ENCODE peak calls at places on chromosomes 7 and 10, in six cellular contexts. W is progenitor cell of endocrine pancreas, V is AG09309, F is WTC11, E is dorsolateral prefrontal cortex, D is A549. T is an unnamed sample.

GRCh38 chr7:37284805-37285211 is 163.9 kb downstream of the ELMO1 start:
- DNase-seq in W (peak; percentile 51), V (no peak), F (peak; percentile 80), E (peak; percentile 56), D (peak; percentile 53), T (peak; percentile 47)

GRCh38 chr7:136677456-136678365 is 190.7 kb upstream of the CHRM2 start:
- DNase-seq in W (no peak), V (no peak), F (no peak), E (no peak), D (no peak), T (no peak)

GRCh38 chr7:33503014-33503413 is 373.6 kb downstream of the BBS9 start:
- DNase-seq in W (no peak), V (no peak), F (no peak), E (no peak), D (no peak), T (no peak)

GRCh38 chr7:104767826-104768536 is 246.0 kb upstream of the KMT2E start:
- DNase-seq in W (no peak), V (no peak), F (no peak), E (no peak), D (no peak), T (no peak)

GRCh38 chr10:76401006-76401405 is 969.6 kb downstream of the LRMDA start:
- DNase-seq in W (no peak), V (no peak), F (no peak), E (no peak), D (no peak), T (no peak)

GRCh38 chr7:99260395-99260794 is 12.2 kb upstream of the MYH16 start:
- DNase-seq in W (no peak), V (no peak), F (no peak), E (no peak), D (no peak), T (no peak)

GRCh38 chr7:80359029-80359428 is 152.8 kb downstream of the GNAT3 start:
- DNase-seq in W (no peak), V (no peak), F (no peak), E (no peak), D (no peak), T (no peak)

GRCh38 chr7:5550831-5551230 is 127.2 kb upstream of the TNRC18 start:
- DNase-seq in W (no peak), V (no peak), F (no peak), E (no peak), D (no peak), T (no peak)

GRCh38 chr7:33774762-33775523 is 130.4 kb upstream of the BMPER start:
- DNase-seq in W (no peak), V (peak; percentile 70), F (no peak), E (no peak), D (no peak), T (no peak)

GRCh38 chr7:152180587-152180986 is 155.1 kb downstream of the GALNT11 start:
- DNase-seq in W (no peak), V (no peak), F (no peak), E (no peak), D (no peak), T (no peak)

GRCh38 chr10:45181483-45181882 is 133.9 kb downstream of the OR13A1 start:
- DNase-seq in W (no peak), V (peak; percentile 8), F (no peak), E (no peak), D (no peak), T (no peak)

GRCh38 chr10:34547283-34547682 is 267.8 kb downstream of the PARD3 start:
- DNase-seq in W (no peak), V (no peak), F (no peak), E (no peak), D (no peak), T (no peak)

GRCh38 chr10:78829570-78829969 is 239.2 kb upstream of the ZMIZ1 start:
- DNase-seq in W (no peak), V (no peak), F (no peak), E (no peak), D (no peak), T (no peak)

GRCh38 chr10:8242295-8242872 is 187.9 kb downstream of the GATA3 start:
- DNase-seq in W (no peak), V (no peak), F (no peak), E (no peak), D (no peak), T (no peak)

GRCh38 chr7:93231264-93231663 is 902 bp upstream of the VPS50 start:
- DNase-seq in W (no peak), V (no peak), F (no peak), E (no peak), D (no peak), T (no peak)

GRCh38 chr7:93232673-93233018 is 480 bp downstream of the VPS50 start:
- DNase-seq in W (no peak), V (no peak), F (no peak), E (no peak), D (peak; percentile 9), T (no peak)

GRCh38 chr7:93228302-93228701 is 2.0 kb upstream of the HEPACAM2 start:
- DNase-seq in W (no peak), V (peak; percentile 39), F (no peak), E (no peak), D (peak; percentile 65), T (no peak)

GRCh38 chr7:93226310-93226709 is at the start of gene HEPACAM2:
- DNase-seq in W (no peak), V (no peak), F (no peak), E (no peak), D (no peak), T (no peak)

GRCh38 chr7:93231799-93232672 is at the start of gene VPS50:
- DNase-seq in W (peak; percentile 82), V (peak; percentile 83), F (peak; percentile 91), E (peak; percentile 97), D (peak; percentile 95), T (peak; percentile 91)
- TF ChIP-seq CTCF in W (peak; percentile 17), V (no peak), F (no peak), E (peak; percentile 62), D (no peak), T (no peak)

GRCh38 chr10:60023475-60023874 is 117.1 kb upstream of the CCDC6 start:
- DNase-seq in W (no peak), V (no peak), F (no peak), E (no peak), D (no peak), T (no peak)

GRCh38 chr10:60025279-60025678 is 118.9 kb upstream of the CCDC6 start:
- DNase-seq in W (no peak), V (no peak), F (no peak), E (no peak), D (no peak), T (no peak)

GRCh38 chr10:60024506-60024905 is 118.2 kb upstream of the CCDC6 start:
- DNase-seq in W (no peak), V (no peak), F (no peak), E (no peak), D (no peak), T (no peak)

DNA sequence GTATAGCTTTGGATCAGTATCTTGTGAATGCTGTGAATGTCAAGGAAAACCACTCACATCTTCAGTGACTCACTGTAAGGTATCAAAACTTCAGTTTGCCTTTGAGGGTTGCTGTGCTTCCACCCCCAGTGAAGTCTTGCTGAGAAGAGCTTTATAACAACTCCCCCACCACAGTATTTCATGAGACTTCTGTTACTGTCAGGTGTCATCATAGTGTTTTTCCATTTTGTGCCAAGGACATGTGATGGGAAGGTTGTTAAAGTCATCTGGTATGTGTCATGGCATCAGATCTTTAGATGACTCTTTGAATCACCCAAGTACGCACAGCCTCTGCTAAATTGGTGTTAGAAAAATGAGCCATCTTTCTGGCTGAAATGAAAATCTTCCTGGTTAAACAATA is 115.0 kb upstream of the CCDC6 start:
- DNase-seq in W (no peak), V (no peak), F (no peak), E (no peak), D (no peak), T (no peak)
- TF ChIP-seq CTCF in W (no peak), V (no peak), F (no peak), E (no peak), D (no peak), T (no peak)

GRCh38 chr10:28721318-28721717 is 44.0 kb downstream of the BAMBI start:
- DNase-seq in W (no peak), V (no peak), F (no peak), E (no peak), D (no peak), T (no peak)

GRCh38 chr10:28719789-28720436 is 42.6 kb downstream of the BAMBI start:
- DNase-seq in W (no peak), V (no peak), F (no peak), E (no peak), D (peak; percentile 51), T (no peak)

GRCh38 chr10:28716748-28717147 is 39.4 kb downstream of the BAMBI start:
- DNase-seq in W (no peak), V (no peak), F (no peak), E (no peak), D (no peak), T (no peak)

GRCh38 chr10:28717659-28718201 is 40.4 kb downstream of the BAMBI start:
- DNase-seq in W (no peak), V (no peak), F (no peak), E (no peak), D (no peak), T (no peak)

DNA sequence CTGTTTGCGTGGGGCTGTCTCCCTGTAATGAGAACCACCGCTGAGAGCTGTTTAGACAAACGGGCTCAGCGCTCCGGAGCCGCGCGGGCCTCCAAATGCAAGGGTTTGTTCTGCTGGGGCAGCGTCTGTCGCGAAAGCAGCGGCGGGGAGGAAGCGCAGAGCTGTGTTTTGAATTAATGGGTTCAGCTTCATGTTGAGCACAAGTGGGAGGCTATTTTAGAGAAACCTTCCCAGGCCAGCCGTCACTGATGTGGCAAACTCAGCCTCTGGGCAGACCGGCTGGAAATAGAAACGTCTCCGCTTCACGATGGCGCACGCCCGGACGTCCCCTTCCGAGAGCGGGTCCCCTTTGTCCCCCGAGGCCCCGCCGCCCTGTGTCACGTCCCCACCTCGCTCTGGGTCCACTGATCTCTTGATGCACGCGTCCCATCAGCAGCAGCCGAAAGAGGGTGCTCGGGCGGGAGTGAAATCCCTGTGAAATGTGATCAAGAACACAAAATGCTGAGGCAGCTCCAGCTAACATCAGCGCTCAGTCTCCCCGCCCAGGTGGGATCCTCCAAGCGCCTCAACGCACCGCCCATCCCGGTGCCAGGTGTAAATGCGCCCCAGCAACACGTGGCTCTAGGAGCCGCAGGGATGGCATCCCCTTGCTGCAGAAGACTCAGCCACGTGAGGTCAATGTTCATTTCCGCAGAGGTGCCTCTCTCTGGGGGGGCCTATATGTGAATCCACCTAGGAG is 44.9 kb downstream of the BAMBI start:
- DNase-seq in W (peak; percentile 30), V (no peak), F (peak; percentile 68), E (peak; percentile 54), D (peak; percentile 31), T (peak; percentile 58)
- TF ChIP-seq CTCF in W (no peak), V (no peak), F (no peak), E (peak; percentile 24), D (no peak), T (no peak)

GRCh38 chr7:135165862-135166261 is 4.6 kb downstream of the CYREN start:
- DNase-seq in W (no peak), V (no peak), F (no peak), E (no peak), D (no peak), T (no peak)

GRCh38 chr7:135161669-135162068 is 8.8 kb downstream of the CYREN start:
- DNase-seq in W (no peak), V (no peak), F (no peak), E (no peak), D (no peak), T (no peak)

GRCh38 chr7:135166338-135166989 is 4.0 kb downstream of the CYREN start:
- DNase-seq in W (no peak), V (no peak), F (no peak), E (no peak), D (no peak), T (peak; percentile 76)

GRCh38 chr7:135162382-135163001 is 8.0 kb downstream of the CYREN start:
- DNase-seq in W (no peak), V (no peak), F (no peak), E (no peak), D (no peak), T (no peak)

GRCh38 chr7:135164357-135165021 is 6.0 kb downstream of the CYREN start:
- DNase-seq in W (no peak), V (no peak), F (no peak), E (no peak), D (peak; percentile 42), T (no peak)
- TF ChIP-seq CTCF in W (no peak), V (no peak), F (no peak), E (no peak), D (peak; percentile 32), T (peak; percentile 9)

T was measured in right lobe of liver.